ENCODE peak calls at places on chromosomes 2 and 18, in ten cellular contexts. C is HTR-8/SVneo; J is stimulated activated CD4-positive, alpha-beta T cell treated with anti-CD3 and anti-CD28 coated beads, Interleukin-15, amount 100 ng/mL, for 1 hour; E is left lung; X is RCC 7860; R is activated CD8-positive, alpha-beta memory T cell treated with anti-CD3 and anti-CD28 coated beads for 4 hours; O is RWPE2; D is ACHN; Y is activated T-cell treated with anti-CD3 and anti-CD28 coated beads, Interleukin-2, amount 50 U/mL, for 72 hours; F is activated naive CD4-positive, alpha-beta T cell. A is an unnamed sample.

GRCh38 chr2:240981871-240982800 is 16.3 kb upstream of the SNED1 start:
- DNase-seq in O (peak; percentile 50), E (peak; percentile 74), D (no peak), X (no peak), F (no peak), R (no peak), C (no peak), Y (no peak), J (no peak), A (no peak)

GRCh38 chr18:8987250-8987649 is 115.2 kb upstream of the NDUFV2 start:
- DNase-seq in Y (no peak), C (no peak), O (no peak), X (peak; percentile 15), F (no peak), R (no peak), D (no peak), E (no peak), J (no peak), A (no peak)

GRCh38 chr2:128379021-128380005 is 60.6 kb upstream of the HS6ST1 start:
- DNase-seq in D (no peak), J (no peak), F (no peak), O (peak; percentile 34), Y (no peak), R (no peak), X (no peak), C (no peak), E (peak; percentile 62), A (no peak)

GRCh38 chr2:218856168-218856895 is 3.3 kb upstream of the WNT6 start:
- DNase-seq in R (no peak), X (no peak), E (no peak), Y (no peak), D (no peak), C (no peak), F (no peak), O (no peak), J (no peak), A (no peak)

GRCh38 chr2:68093634-68094033 is 30.8 kb upstream of the C1D start:
- DNase-seq in D (no peak), R (no peak), F (no peak), E (no peak), O (no peak), C (no peak), J (no peak), Y (no peak), X (no peak), A (no peak)

GRCh38 chr2:43075054-43075593 is 151.3 kb downstream of the ZFP36L2 start:
- DNase-seq in D (peak; percentile 93), R (no peak), F (no peak), J (no peak), E (peak; percentile 80), Y (no peak), X (peak; percentile 89), O (no peak), C (peak; percentile 86), A (no peak)

GRCh38 chr2:200408428-200409311 is 101.2 kb downstream of the KCTD18 start:
- DNase-seq in X (peak; percentile 95), D (peak; percentile 87), E (no peak), F (no peak), J (no peak), Y (no peak), R (no peak), O (no peak), C (peak; percentile 56), A (no peak)

GRCh38 chr2:182941939-182942338 is 75.5 kb upstream of the FRZB start:
- DNase-seq in X (no peak), R (no peak), C (no peak), D (no peak), E (no peak), Y (no peak), J (no peak), O (no peak), F (no peak), A (no peak)

GRCh38 chr2:148519013-148519412 is 125.5 kb upstream of the EPC2 start:
- DNase-seq in D (no peak), R (no peak), Y (no peak), J (no peak), X (no peak), F (no peak), O (no peak), C (no peak), E (no peak), A (no peak)

GRCh38 chr2:75751824-75752468 is 41.2 kb upstream of the GCFC2 start:
- DNase-seq in F (no peak), C (no peak), D (no peak), J (no peak), Y (no peak), E (no peak), R (no peak), O (no peak), X (no peak), A (no peak)

GRCh38 chr2:104638162-104638561 is 215.8 kb upstream of the POU3F3 start:
- DNase-seq in O (no peak), R (no peak), E (no peak), J (no peak), D (no peak), F (no peak), Y (no peak), C (no peak), X (no peak), A (no peak)

GRCh38 chr2:21404827-21405625 is 281.3 kb downstream of the TDRD15 start:
- DNase-seq in D (peak; percentile 4), X (no peak), R (no peak), Y (no peak), F (no peak), O (no peak), C (no peak), E (no peak), J (no peak), A (no peak)

GRCh38 chr2:35858216-35858615 is 497.4 kb upstream of the CRIM1 start:
- DNase-seq in C (no peak), R (no peak), O (no peak), D (no peak), F (no peak), X (no peak), Y (no peak), J (no peak), E (no peak), A (no peak)

GRCh38 chr2:30315391-30316055 is 84.2 kb downstream of the LBH start:
- DNase-seq in D (no peak), C (no peak), F (no peak), Y (no peak), R (no peak), E (no peak), J (no peak), X (no peak), O (no peak), A (no peak)

GRCh38 chr2:237421542-237422047 is 7.6 kb upstream of the COL6A3 start:
- DNase-seq in C (peak; percentile 81), J (peak; percentile 62), Y (peak; percentile 81), R (peak; percentile 67), D (peak; percentile 85), F (peak; percentile 73), O (no peak), E (peak; percentile 88), X (peak; percentile 65), A (peak; percentile 90)

GRCh38 chr18:78406743-78407455 is 572.7 kb upstream of the SALL3 start:
- DNase-seq in F (no peak), C (no peak), Y (no peak), R (no peak), E (peak; percentile 41), J (no peak), D (no peak), O (no peak), X (no peak), A (peak; percentile 11)

GRCh38 chr2:19158211-19158610 is 200.2 kb downstream of the OSR1 start:
- DNase-seq in E (no peak), C (no peak), Y (no peak), R (no peak), D (no peak), O (no peak), F (no peak), J (no peak), X (no peak), A (no peak)

GRCh38 chr2:219472629-219473187 is 26.0 kb upstream of the GMPPA start:
- DNase-seq in D (no peak), R (no peak), C (no peak), J (no peak), Y (no peak), O (no peak), E (peak; percentile 74), F (no peak), X (no peak), A (no peak)

GRCh38 chr18:7084766-7085080 is 32.9 kb downstream of the LAMA1 start:
- DNase-seq in E (no peak), C (peak; percentile 21), O (no peak), F (no peak), Y (no peak), X (no peak), R (no peak), J (no peak), D (peak; percentile 45), A (no peak)

GRCh38 chr18:63244585-63244984 is 75.0 kb downstream of the BCL2 start:
- DNase-seq in J (no peak), X (no peak), C (no peak), Y (no peak), E (no peak), D (no peak), O (no peak), R (no peak), F (no peak), A (no peak)

GRCh38 chr2:30235008-30235655 is 3.8 kb downstream of the LBH start:
- DNase-seq in O (no peak), D (no peak), F (peak; percentile 29), R (no peak), X (peak; percentile 36), Y (peak; percentile 87), J (no peak), E (no peak), C (no peak), A (peak; percentile 84)

GRCh38 chr2:202762546-202762945 is 109.0 kb downstream of the ICA1L start:
- DNase-seq in X (no peak), E (no peak), F (no peak), C (no peak), O (no peak), Y (peak; percentile 18), D (no peak), J (no peak), R (no peak), A (no peak)

GRCh38 chr2:205925373-205926337 is 160.3 kb downstream of the INO80D start:
- DNase-seq in O (no peak), E (peak; percentile 96), F (peak; percentile 54), Y (peak; percentile 75), X (peak; percentile 25), J (peak; percentile 19), R (peak; percentile 24), D (peak; percentile 68), C (peak; percentile 65), A (peak; percentile 88)

A was measured in activated CD4-positive, alpha-beta T cell treated with anti-CD3 and anti-CD28 coated beads for 36 hours.